ENCODE peak calls at places on chromosomes 3 and 15, in eight cellular contexts. L, B, E, O, G, S, C and I are unnamed samples.

GRCh38 chr3:50913279-50913678 is 238.6 kb downstream of the DOCK3 start:
- DNase-seq in B (no peak), E (no peak), S (no peak), O (no peak), L (no peak), C (no peak), G (no peak), I (no peak)

GRCh38 chr3:54830658-54831057 is 97.2 kb downstream of the LRTM1 start:
- DNase-seq in G (peak), B (peak), C (peak), L (peak), S (peak), O (no peak), E (peak), I (peak)

GRCh38 chr3:60839242-60839641 is 412.0 kb downstream of the FHIT start:
- DNase-seq in S (peak), C (no peak), L (peak), G (no peak), O (no peak), B (no peak), E (no peak), I (no peak)

GRCh38 chr3:71035886-71036285 is 547.6 kb downstream of the FOXP1 start:
- DNase-seq in L (no peak), C (no peak), B (no peak), O (no peak), S (peak), G (no peak), E (no peak), I (no peak)

GRCh38 chr3:133939496-133939835 is 43.8 kb upstream of the RAB6B start:
- DNase-seq in S (no peak), B (no peak), L (no peak), G (no peak), E (peak), C (no peak), O (no peak), I (no peak)

GRCh38 chr3:16810593-16811367 is 74.0 kb upstream of the PLCL2 start:
- DNase-seq in S (no peak), B (no peak), C (no peak), G (peak), E (no peak), L (no peak), O (no peak), I (no peak)

GRCh38 chr3:138227650-138228049 is 40.5 kb downstream of the ARMC8 start:
- DNase-seq in B (peak), S (peak), L (no peak), C (no peak), G (no peak), E (no peak), O (no peak), I (no peak)

GRCh38 chr15:31439328-31439727 is 112.7 kb downstream of the KLF13 start:
- DNase-seq in E (peak), C (peak), B (no peak), G (no peak), S (no peak), O (no peak), L (no peak), I (peak)

GRCh38 chr3:83765971-83766370 is 1192.8 kb upstream of the CADM2 start:
- DNase-seq in C (no peak), E (no peak), L (no peak), O (no peak), G (no peak), B (no peak), S (no peak), I (no peak)

GRCh38 chr15:51202783-51203182 is 108.1 kb upstream of the TNFAIP8L3 start:
- DNase-seq in O (no peak), G (no peak), B (no peak), S (no peak), E (no peak), L (no peak), C (no peak), I (no peak)

GRCh38 chr15:66619152-66619903 is 53.5 kb upstream of the LCTL start:
- DNase-seq in S (peak), G (peak), L (peak), E (peak), C (peak), B (peak), O (peak), I (peak)

GRCh38 chr3:36175113-36175812 is 205.0 kb upstream of the STAC start:
- DNase-seq in C (no peak), B (no peak), G (no peak), S (no peak), L (no peak), E (no peak), O (no peak), I (no peak)

GRCh38 chr3:178669046-178669445 is 132.8 kb downstream of the KCNMB2 start:
- DNase-seq in B (no peak), S (no peak), L (no peak), O (no peak), G (no peak), E (no peak), C (no peak), I (peak)

GRCh38 chr3:153840487-153840886 is 280.7 kb upstream of the ARHGEF26 start:
- DNase-seq in L (no peak), E (no peak), B (no peak), S (no peak), O (no peak), G (no peak), C (no peak), I (no peak)

GRCh38 chr3:138439646-138440045 is 5.2 kb downstream of the ESYT3 start:
- DNase-seq in S (no peak), L (peak), C (no peak), O (no peak), B (no peak), E (no peak), G (no peak), I (no peak)

GRCh38 chr3:118766306-118766669 is 268.4 kb downstream of the IGSF11 start:
- DNase-seq in C (no peak), L (no peak), S (no peak), G (no peak), B (no peak), O (no peak), E (no peak), I (no peak)

GRCh38 chr15:78804391-78804792 is 6.9 kb downstream of the ADAMTS7 start:
- DNase-seq in L (no peak), O (no peak), E (peak), B (no peak), C (no peak), S (no peak), G (no peak), I (no peak)

GRCh38 chr3:112734171-112734570 is 93.2 kb upstream of the CCDC80 start:
- DNase-seq in C (no peak), G (no peak), E (no peak), O (peak), B (peak), L (no peak), S (no peak), I (no peak)

DNA sequence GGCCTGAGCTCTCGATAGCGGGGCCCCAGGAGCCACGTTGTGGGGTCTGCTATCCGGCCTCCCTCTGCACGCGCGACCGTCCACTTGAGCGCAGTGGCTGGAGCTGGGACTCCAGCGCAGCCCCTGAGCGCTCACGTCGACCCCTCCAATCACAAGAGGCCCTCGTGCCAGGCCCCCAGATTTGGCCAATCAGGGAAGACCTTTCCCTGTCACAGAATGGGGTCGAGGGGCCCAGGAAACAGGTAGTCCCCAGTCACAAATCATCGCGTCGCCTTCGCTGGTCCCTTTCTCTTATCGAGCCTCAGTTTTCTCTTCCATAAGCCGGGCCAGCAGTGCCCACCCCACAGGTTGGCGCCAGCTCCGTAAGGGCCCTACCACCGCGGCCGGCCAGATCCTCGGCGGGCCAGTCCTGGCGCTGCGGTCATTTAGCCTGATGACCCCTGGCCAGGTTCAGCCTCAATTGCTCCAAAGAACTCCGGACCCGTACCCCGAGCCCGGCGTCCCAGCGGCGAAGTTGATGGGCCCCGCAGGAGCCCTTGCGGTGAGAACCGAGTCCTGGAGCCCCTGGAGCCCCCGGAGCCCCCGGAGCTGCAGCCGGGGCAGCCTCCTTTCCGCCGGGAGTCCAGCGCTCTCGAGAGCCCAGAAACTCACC is 435 bp downstream of the ALDH1L1 start:
- DNase-seq in G (no peak), O (no peak), S (peak), E (peak), L (peak), C (no peak), B (no peak), I (no peak)
- H3K9ac ChIP-seq in G (no peak), O (no peak), S (no peak), E (peak), L (no peak), C (no peak), B (no peak), I (no peak)

GRCh38 chr3:132435239-132435910 is 18.1 kb downstream of the DNAJC13 start:
- DNase-seq in B (no peak), O (no peak), C (no peak), S (peak), E (no peak), G (no peak), L (no peak), I (no peak)
- H3K4me2 ChIP-seq in B (peak), O (no peak), C (no peak), S (no peak), E (no peak), G (no peak), L (peak), I (no peak)

DNA sequence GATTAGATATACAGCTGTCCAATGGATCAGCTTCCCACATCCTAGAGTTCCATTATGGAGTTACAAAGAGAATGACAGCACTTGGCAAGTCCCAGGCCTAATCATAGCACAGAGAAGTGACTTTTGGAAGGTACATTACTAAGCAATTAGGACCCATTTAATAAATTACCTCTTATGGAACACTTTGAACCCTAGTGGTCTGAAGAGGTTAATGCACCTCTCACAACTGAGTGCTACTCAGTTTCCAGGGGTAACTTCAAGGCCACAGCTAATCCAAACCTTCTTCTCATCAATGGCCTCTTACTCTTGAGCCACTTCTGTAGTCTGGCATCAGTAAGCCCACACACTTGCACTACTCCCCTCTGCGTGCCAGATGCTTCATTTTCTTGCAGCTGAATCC is 34.9 kb upstream of the MEIS2 start:
- DNase-seq in S (no peak), L (no peak), E (no peak), B (no peak), G (no peak), O (peak), C (peak), I (peak)
- TF ChIP-seq CTCF in S (peak), L (peak), E (peak), B (peak), G (peak), O (peak), C (no peak), I (peak)

DNA sequence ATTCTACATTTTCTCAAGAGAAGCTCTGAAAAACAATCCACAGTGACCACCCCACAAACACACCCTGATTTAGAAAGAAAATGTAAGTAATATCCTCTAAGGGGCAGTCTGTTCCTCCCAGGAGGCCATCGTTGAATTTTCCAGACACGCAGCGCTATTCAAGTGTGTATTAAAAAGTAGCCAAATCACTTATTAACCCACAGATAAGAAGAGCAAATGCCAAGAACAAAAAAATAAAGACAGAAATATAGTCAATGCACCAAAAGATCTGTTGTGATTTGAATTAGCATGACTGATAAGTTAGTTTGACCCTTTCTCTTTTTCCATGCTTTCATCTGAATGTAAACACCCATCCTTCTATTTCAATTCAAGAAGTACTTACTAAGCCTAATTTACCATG is 622.8 kb upstream of the ZNF385D start:
- DNase-seq in L (no peak), G (no peak), S (no peak), C (no peak), E (no peak), B (no peak), O (no peak), I (no peak)
- H3K9ac ChIP-seq in L (no peak), G (no peak), S (no peak), C (no peak), E (no peak), B (no peak), O (no peak), I (no peak)

GRCh38 chr3:72658466-72659100 is 189.7 kb downstream of the SHQ1 start:
- DNase-seq in L (no peak), G (no peak), S (no peak), O (peak), B (no peak), E (no peak), C (no peak), I (no peak)
- H3K4me2 ChIP-seq in L (no peak), G (no peak), S (no peak), O (no peak), B (no peak), E (no peak), C (no peak), I (no peak)

GRCh38 chr3:195271859-195272243 is 892 bp upstream of the XXYLT1 start:
- DNase-seq in S (no peak), E (no peak), O (no peak), G (no peak), C (no peak), B (no peak), L (no peak), I (no peak)
- TF ChIP-seq CTCF in S (no peak), E (no peak), O (no peak), G (no peak), C (no peak), B (no peak), L (no peak), I (peak)